ENCODE peak calls at places on chromosomes 4 and X, in five cellular contexts. W is stimulated activated CD4-positive, alpha-beta T cell treated with anti-CD3 and anti-CD28 coated beads, Interleukin-4, amount 100 ng/mL, for 48 hours; D is Right ventricle myocardium superior; A is naive thymus-derived CD8-positive, alpha-beta T cell; C is CD8-positive, alpha-beta memory T cell. Y is an unnamed sample.

GRCh38 chr4:185748901-185749390 is 63.0 kb downstream of the SORBS2 start:
- DNase-seq in W (no peak), D (no peak), A (no peak), C (no peak), Y (no peak)

GRCh38 chr4:42673084-42673429 is 16.2 kb upstream of the ATP8A1 start:
- DNase-seq in W (no peak), D (peak), A (peak), C (peak), Y (no peak)

GRCh38 chr4:10074767-10075105 is 41.9 kb downstream of the WDR1 start:
- DNase-seq in W (no peak), D (no peak), A (no peak), C (no peak), Y (no peak)

GRCh38 chr4:53651142-53651720 is 59.9 kb upstream of the LNX1 start:
- DNase-seq in W (no peak), D (peak), A (no peak), C (no peak), Y (no peak)

GRCh38 chr4:59759082-59759825 is 1440.9 kb upstream of the ADGRL3 start:
- DNase-seq in W (no peak), D (no peak), A (no peak), C (no peak), Y (no peak)

GRCh38 chr4:111064342-111064993 is 441.6 kb upstream of the PITX2 start:
- DNase-seq in W (no peak), D (no peak), A (no peak), C (no peak), Y (peak)

GRCh38 chr4:35525192-35525978 is 718.9 kb downstream of the ARAP2 start:
- DNase-seq in W (no peak), D (peak), A (no peak), C (peak), Y (no peak)

GRCh38 chr4:105550641-105551040 is 1.8 kb upstream of the ARHGEF38 start:
- DNase-seq in W (no peak), D (no peak), A (no peak), C (no peak), Y (no peak)

GRCh38 chr4:3771167-3771809 is 5.1 kb downstream of the ADRA2C start:
- DNase-seq in W (no peak), D (no peak), A (no peak), C (no peak), Y (no peak)

GRCh38 chrX:107707866-107708265 is 67.7 kb downstream of the TSC22D3 start:
- DNase-seq in W (no peak), D (no peak), A (no peak), C (no peak), Y (no peak)

GRCh38 chrX:40483502-40483901 is 97.3 kb upstream of the ATP6AP2 start:
- DNase-seq in W (no peak), D (no peak), A (no peak), C (no peak), Y (no peak)

GRCh38 chrX:38664285-38664684 is 102.9 kb downstream of the TSPAN7 start:
- DNase-seq in W (no peak), D (no peak), A (no peak), C (no peak), Y (no peak)

GRCh38 chrX:42027367-42028025 is 104.1 kb upstream of the CASK start:
- DNase-seq in W (no peak), D (no peak), A (no peak), C (no peak), Y (no peak)

GRCh38 chr4:165612936-165613335 is 234.1 kb downstream of the CPE start:
- DNase-seq in W (no peak), D (no peak), A (no peak), C (no peak), Y (no peak)

GRCh38 chr4:79121223-79121622 is 182.0 kb upstream of the PAQR3 start:
- DNase-seq in W (no peak), D (no peak), A (no peak), C (no peak), Y (no peak)

GRCh38 chr4:121050251-121050650 is 22.1 kb downstream of the NDNF start:
- DNase-seq in W (no peak), D (no peak), A (peak), C (peak), Y (no peak)

GRCh38 chr4:101706535-101707057 is 83.9 kb upstream of the BANK1 start:
- DNase-seq in W (no peak), D (no peak), A (no peak), C (no peak), Y (no peak)

GRCh38 chr4:173522874-173523395 is 7.1 kb downstream of the HAND2 start:
- DNase-seq in W (no peak), D (no peak), A (no peak), C (no peak), Y (no peak)

GRCh38 chrX:14758029-14758491 is 114.8 kb downstream of the FANCB start:
- DNase-seq in W (no peak), D (no peak), A (no peak), C (no peak), Y (no peak)

GRCh38 chr4:2432991-2433530 is 14.3 kb downstream of the CFAP99 start:
- DNase-seq in W (no peak), D (peak), A (no peak), C (no peak), Y (no peak)

GRCh38 chrX:15988661-15989603 is 134.3 kb upstream of the AP1S2 start:
- DNase-seq in W (no peak), D (no peak), A (no peak), C (no peak), Y (peak)

GRCh38 chrX:40719218-40719617 is 16.1 kb downstream of the MED14 start:
- DNase-seq in W (no peak), D (no peak), A (no peak), C (no peak), Y (no peak)

GRCh38 chrX:69501433-69501832 is 2.7 kb upstream of the NALF2 start:
- DNase-seq in W (no peak), D (peak), A (no peak), C (no peak), Y (no peak)

GRCh38 chr4:180493299-180493698 is 1749.9 kb upstream of the TENM3 start:
- DNase-seq in W (no peak), D (no peak), A (no peak), C (no peak), Y (no peak)

GRCh38 chr4:125388653-125389052 is 73.9 kb downstream of the FAT4 start:
- DNase-seq in W (no peak), D (no peak), A (no peak), C (no peak), Y (peak)

GRCh38 chr4:76197001-76197743 is 16.5 kb downstream of the SCARB2 start:
- DNase-seq in W (no peak), D (no peak), A (no peak), C (no peak), Y (no peak)

GRCh38 chr4:76897522-76898384 is at the start of gene SOWAHB:
- DNase-seq in W (no peak), D (peak), A (peak), C (peak), Y (no peak)

GRCh38 chr4:7824218-7824617 is 115.4 kb downstream of the AFAP1 start:
- DNase-seq in W (no peak), D (no peak), A (no peak), C (no peak), Y (no peak)

GRCh38 chrX:15854080-15854655 is 445 bp downstream of the AP1S2 start:
- DNase-seq in W (peak), D (peak), A (peak), C (peak), Y (no peak)

GRCh38 chr4:85028910-85029309 is 62.4 kb upstream of the WDFY3 start:
- DNase-seq in W (no peak), D (no peak), A (no peak), C (no peak), Y (no peak)